ENCODE peak calls at places on chromosome 11, in six cellular contexts. M, T, Y, E, S and L are unnamed samples.

GRCh38 chr11:73866586-73866996 is 10.1 kb downstream of the COA4 start:
- DNase-seq in S (no peak), T (no peak), E (no peak), Y (no peak), M (no peak), L (no peak)

GRCh38 chr11:110463153-110463552 is 33.4 kb downstream of the FDX1 start:
- DNase-seq in T (no peak), M (no peak), S (no peak), E (no peak), Y (no peak), L (no peak)

GRCh38 chr11:24556693-24557092 is 59.8 kb downstream of the LUZP2 start:
- DNase-seq in M (no peak), T (no peak), E (no peak), S (no peak), Y (no peak), L (no peak)

GRCh38 chr11:68275721-68276488 is 4.1 kb upstream of the C11orf24 start:
- DNase-seq in S (no peak), E (no peak), M (no peak), Y (no peak), T (no peak), L (no peak)

GRCh38 chr11:65700377-65700776 is 11.7 kb upstream of the KAT5 start:
- DNase-seq in Y (no peak), T (no peak), E (no peak), S (no peak), M (no peak), L (no peak)

GRCh38 chr11:84906995-84907394 is 720.1 kb downstream of the DLG2 start:
- DNase-seq in T (no peak), E (no peak), Y (no peak), S (no peak), M (no peak), L (no peak)

GRCh38 chr11:69369945-69370344 is 76.0 kb downstream of the MYEOV start:
- DNase-seq in S (no peak), M (no peak), T (no peak), Y (peak), E (no peak), L (no peak)

GRCh38 chr11:106172389-106172991 is 95.0 kb downstream of the AASDHPPT start:
- DNase-seq in M (no peak), S (no peak), Y (no peak), E (no peak), T (no peak), L (no peak)

GRCh38 chr11:33690290-33691050 is 10.2 kb downstream of the C11orf91 start:
- DNase-seq in Y (no peak), S (no peak), E (no peak), M (no peak), T (peak), L (no peak)

GRCh38 chr11:18720086-18720810 is 5.7 kb downstream of the IGSF22 start:
- DNase-seq in M (no peak), S (no peak), E (no peak), T (no peak), Y (no peak), L (no peak)

GRCh38 chr11:33055361-33055760 is 16.0 kb downstream of the TCP11L1 start:
- DNase-seq in E (no peak), S (no peak), Y (no peak), M (no peak), T (no peak), L (no peak)

GRCh38 chr11:33704240-33705002 is 3.8 kb upstream of the C11orf91 start:
- DNase-seq in S (no peak), E (no peak), T (no peak), Y (no peak), M (no peak), L (no peak)

GRCh38 chr11:100687630-100688395 is 725 bp downstream of the ARHGAP42 start:
- DNase-seq in E (peak), S (no peak), M (no peak), T (peak), Y (no peak), L (peak)

GRCh38 chr11:87012089-87012488 is 25.6 kb upstream of the TMEM135 start:
- DNase-seq in S (no peak), Y (no peak), E (no peak), T (no peak), M (no peak), L (no peak)

GRCh38 chr11:91956711-91957110 is 267.9 kb upstream of the FAT3 start:
- DNase-seq in Y (no peak), E (no peak), T (no peak), S (no peak), M (no peak), L (no peak)

GRCh38 chr11:128757235-128757711 is 63.4 kb downstream of the FLI1 start:
- DNase-seq in M (peak), T (no peak), S (peak), Y (no peak), E (peak), L (peak)

GRCh38 chr11:8389034-8389996 is 125.6 kb upstream of the LMO1 start:
- DNase-seq in E (no peak), Y (no peak), S (no peak), M (no peak), T (no peak), L (no peak)

GRCh38 chr11:83641511-83641910 is 355.3 kb upstream of the CCDC90B start:
- DNase-seq in M (no peak), S (no peak), T (no peak), Y (no peak), E (no peak), L (no peak)

GRCh38 chr11:72789493-72790131 is 4.2 kb downstream of the STARD10 start:
- DNase-seq in S (no peak), T (no peak), M (no peak), Y (no peak), E (no peak), L (no peak)

GRCh38 chr11:21545701-21546100 is 647.2 kb upstream of the ANO5 start:
- DNase-seq in Y (no peak), S (no peak), E (no peak), T (no peak), M (no peak), L (no peak)

GRCh38 chr11:57905439-57905838 is 118.2 kb upstream of the OR9Q1 start:
- DNase-seq in S (no peak), Y (no peak), E (no peak), M (no peak), T (no peak), L (no peak)